ENCODE peak calls at places on chromosomes 5 and 9, in nine cellular contexts. One of them, this sample, is unnamed.

GRCh38 chr9:86368871-86369521 is 14.8 kb upstream of the TUT7 start:
- DNase-seq in AG04450: peak; percentile 45
- DNase-seq in fibroblast of lung: peak; percentile 79
- DNase-seq in neuronal stem cell: no peak
- DNase-seq in HCT116: no peak
- DNase-seq in tibial nerve: no peak
- DNase-seq in Panc1: no peak
- DNase-seq in IMR-90: peak; percentile 83
- DNase-seq in prostate gland: peak; percentile 26
- DNase-seq in this sample: peak; percentile 47

GRCh38 chr5:57002959-57003485 is 51.1 kb upstream of the MIER3 start:
- DNase-seq in AG04450: no peak
- DNase-seq in fibroblast of lung: no peak
- DNase-seq in neuronal stem cell: no peak
- DNase-seq in HCT116: no peak
- DNase-seq in tibial nerve: no peak
- DNase-seq in Panc1: no peak
- DNase-seq in IMR-90: no peak
- DNase-seq in prostate gland: no peak
- DNase-seq in this sample: no peak

GRCh38 chr5:79562351-79563246 is 48.7 kb upstream of the HOMER1 start:
- DNase-seq in AG04450: no peak
- DNase-seq in fibroblast of lung: peak; percentile 53
- DNase-seq in neuronal stem cell: no peak
- DNase-seq in HCT116: no peak
- DNase-seq in tibial nerve: no peak
- DNase-seq in Panc1: no peak
- DNase-seq in IMR-90: peak; percentile 69
- DNase-seq in prostate gland: no peak
- DNase-seq in this sample: peak; percentile 37

GRCh38 chr5:120375248-120375647 is 88.9 kb upstream of the PRR16 start:
- DNase-seq in AG04450: no peak
- DNase-seq in fibroblast of lung: peak; percentile 26
- DNase-seq in neuronal stem cell: no peak
- DNase-seq in HCT116: no peak
- DNase-seq in tibial nerve: no peak
- DNase-seq in Panc1: no peak
- DNase-seq in IMR-90: no peak
- DNase-seq in prostate gland: no peak
- DNase-seq in this sample: no peak

GRCh38 chr5:112467467-112467866 is 48.4 kb upstream of the EPB41L4A start:
- DNase-seq in AG04450: no peak
- DNase-seq in fibroblast of lung: no peak
- DNase-seq in neuronal stem cell: no peak
- DNase-seq in HCT116: no peak
- DNase-seq in tibial nerve: no peak
- DNase-seq in Panc1: no peak
- DNase-seq in IMR-90: no peak
- DNase-seq in prostate gland: no peak
- DNase-seq in this sample: no peak

GRCh38 chr5:96703384-96703910 is 41.3 kb downstream of the CAST start:
- DNase-seq in AG04450: no peak
- DNase-seq in fibroblast of lung: no peak
- DNase-seq in neuronal stem cell: no peak
- DNase-seq in HCT116: no peak
- DNase-seq in tibial nerve: no peak
- DNase-seq in Panc1: no peak
- DNase-seq in IMR-90: no peak
- DNase-seq in prostate gland: peak; percentile 47
- DNase-seq in this sample: no peak

GRCh38 chr9:86128235-86128822 is 29.0 kb upstream of the GOLM1 start:
- DNase-seq in AG04450: no peak
- DNase-seq in fibroblast of lung: no peak
- DNase-seq in neuronal stem cell: no peak
- DNase-seq in HCT116: no peak
- DNase-seq in tibial nerve: no peak
- DNase-seq in Panc1: no peak
- DNase-seq in IMR-90: no peak
- DNase-seq in prostate gland: no peak
- DNase-seq in this sample: no peak

GRCh38 chr5:151523335-151523734 is 67.8 kb downstream of the FAT2 start:
- DNase-seq in AG04450: no peak
- DNase-seq in fibroblast of lung: peak; percentile 12
- DNase-seq in neuronal stem cell: peak; percentile 35
- DNase-seq in HCT116: peak; percentile 39
- DNase-seq in tibial nerve: no peak
- DNase-seq in Panc1: peak; percentile 41
- DNase-seq in IMR-90: peak; percentile 55
- DNase-seq in prostate gland: no peak
- DNase-seq in this sample: peak; percentile 73

GRCh38 chr5:77957931-77958476 is 181.9 kb upstream of the TBCA start:
- DNase-seq in AG04450: no peak
- DNase-seq in fibroblast of lung: no peak
- DNase-seq in neuronal stem cell: peak; percentile 70
- DNase-seq in HCT116: no peak
- DNase-seq in tibial nerve: no peak
- DNase-seq in Panc1: no peak
- DNase-seq in IMR-90: no peak
- DNase-seq in prostate gland: no peak
- DNase-seq in this sample: no peak

GRCh38 chr5:34499001-34499734 is 157.0 kb upstream of the RAI14 start:
- DNase-seq in AG04450: no peak
- DNase-seq in fibroblast of lung: peak; percentile 88
- DNase-seq in neuronal stem cell: no peak
- DNase-seq in HCT116: no peak
- DNase-seq in tibial nerve: no peak
- DNase-seq in Panc1: peak; percentile 66
- DNase-seq in IMR-90: peak; percentile 90
- DNase-seq in prostate gland: no peak
- DNase-seq in this sample: no peak

GRCh38 chr5:16935271-16936149 is 578 bp downstream of the MYO10 start:
- DNase-seq in AG04450: no peak
- DNase-seq in fibroblast of lung: peak; percentile 47
- DNase-seq in neuronal stem cell: no peak
- DNase-seq in HCT116: no peak
- DNase-seq in tibial nerve: peak; percentile 21
- DNase-seq in Panc1: no peak
- DNase-seq in IMR-90: no peak
- DNase-seq in prostate gland: peak; percentile 42
- DNase-seq in this sample: peak; percentile 89

GRCh38 chr5:136061630-136062381 is 33.0 kb downstream of the TGFBI start:
- DNase-seq in AG04450: no peak
- DNase-seq in fibroblast of lung: no peak
- DNase-seq in neuronal stem cell: no peak
- DNase-seq in HCT116: no peak
- DNase-seq in tibial nerve: no peak
- DNase-seq in Panc1: no peak
- DNase-seq in IMR-90: no peak
- DNase-seq in prostate gland: no peak
- DNase-seq in this sample: no peak

DNA sequence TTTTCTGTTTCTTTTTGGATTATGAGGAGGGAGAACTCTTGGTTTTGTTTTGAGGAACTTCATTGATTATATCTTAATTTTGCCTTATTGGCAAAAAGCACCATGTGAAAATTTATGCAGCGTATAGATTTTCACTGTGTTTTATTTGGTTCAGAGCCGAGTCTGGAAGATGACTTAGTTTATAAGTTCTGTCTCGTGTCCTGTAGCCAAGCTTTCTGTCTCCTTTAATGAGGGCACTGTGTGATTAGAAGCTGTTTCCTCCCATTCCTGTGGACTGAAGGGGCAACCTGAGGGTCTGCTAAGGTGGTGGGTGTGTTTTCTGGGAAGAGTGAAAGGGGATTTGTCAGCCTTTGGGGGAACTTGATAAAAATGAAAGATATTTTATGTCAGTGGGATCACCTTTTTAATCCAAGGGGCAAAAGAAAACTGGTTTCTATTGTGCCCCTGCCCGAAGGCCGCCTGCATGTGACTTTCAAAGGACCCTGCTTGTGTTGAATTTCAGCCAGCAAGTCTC is 262.1 kb downstream of the FANCC start:
- DNase-seq in AG04450: no peak
- DNase-seq in fibroblast of lung: no peak
- DNase-seq in neuronal stem cell: no peak
- DNase-seq in HCT116: no peak
- DNase-seq in tibial nerve: no peak
- DNase-seq in Panc1: no peak
- DNase-seq in IMR-90: no peak
- DNase-seq in prostate gland: no peak
- DNase-seq in this sample: no peak
- H3K27ac ChIP-seq in AG04450: peak overlapping the region; percentile 83
- H3K27ac ChIP-seq in fibroblast of lung: peak overlapping the region; percentile 86
- H3K27ac ChIP-seq in neuronal stem cell: no peak overlapping the region
- H3K27ac ChIP-seq in HCT116: no peak overlapping the region
- H3K27ac ChIP-seq in tibial nerve: peak overlapping the region; percentile 39
- H3K27ac ChIP-seq in Panc1: peak overlapping the region; percentile 9
- H3K27ac ChIP-seq in IMR-90: peak overlapping the region; percentile 98
- H3K27ac ChIP-seq in prostate gland: peak overlapping the region; percentile 86
- H3K27ac ChIP-seq in this sample: no peak overlapping the region

GRCh38 chr9:16413509-16414016 is 456.9 kb downstream of the BNC2 start:
- DNase-seq in AG04450: peak; percentile 95
- DNase-seq in fibroblast of lung: peak; percentile 91
- DNase-seq in neuronal stem cell: no peak
- DNase-seq in HCT116: no peak
- DNase-seq in tibial nerve: no peak
- DNase-seq in Panc1: no peak
- DNase-seq in IMR-90: peak; percentile 98
- DNase-seq in prostate gland: no peak
- DNase-seq in this sample: no peak
- H3K27ac ChIP-seq in AG04450: peak overlapping the region; percentile 91
- H3K27ac ChIP-seq in fibroblast of lung: peak overlapping the region; percentile 73
- H3K27ac ChIP-seq in neuronal stem cell: no peak overlapping the region
- H3K27ac ChIP-seq in HCT116: no peak overlapping the region
- H3K27ac ChIP-seq in tibial nerve: no peak overlapping the region
- H3K27ac ChIP-seq in Panc1: no peak overlapping the region
- H3K27ac ChIP-seq in IMR-90: peak overlapping the region; percentile 91
- H3K27ac ChIP-seq in prostate gland: no peak overlapping the region
- H3K27ac ChIP-seq in this sample: no peak overlapping the region

GRCh38 chr9:98795295-98795955 is 930 bp downstream of the ANKS6 start:
- DNase-seq in AG04450: no peak
- DNase-seq in fibroblast of lung: no peak
- DNase-seq in neuronal stem cell: no peak
- DNase-seq in HCT116: no peak
- DNase-seq in tibial nerve: no peak
- DNase-seq in Panc1: no peak
- DNase-seq in IMR-90: no peak
- DNase-seq in prostate gland: no peak
- DNase-seq in this sample: no peak
- H3K27ac ChIP-seq in AG04450: no peak overlapping the region
- H3K27ac ChIP-seq in fibroblast of lung: no peak overlapping the region
- H3K27ac ChIP-seq in neuronal stem cell: no peak overlapping the region
- H3K27ac ChIP-seq in HCT116: peak overlapping the region; percentile 72
- H3K27ac ChIP-seq in tibial nerve: no peak overlapping the region
- H3K27ac ChIP-seq in Panc1: peak overlapping the region; percentile 66
- H3K27ac ChIP-seq in IMR-90: no peak overlapping the region
- H3K27ac ChIP-seq in prostate gland: no peak overlapping the region
- H3K27ac ChIP-seq in this sample: peak overlapping the region; percentile 66

GRCh38 chr9:113514748-113515147 is 51.2 kb downstream of the RGS3 start:
- DNase-seq in AG04450: no peak
- DNase-seq in fibroblast of lung: no peak
- DNase-seq in neuronal stem cell: no peak
- DNase-seq in HCT116: no peak
- DNase-seq in tibial nerve: no peak
- DNase-seq in Panc1: no peak
- DNase-seq in IMR-90: no peak
- DNase-seq in prostate gland: no peak
- DNase-seq in this sample: no peak

GRCh38 chr9:113516840-113517577 is 53.5 kb downstream of the RGS3 start:
- DNase-seq in AG04450: no peak
- DNase-seq in fibroblast of lung: peak; percentile 41
- DNase-seq in neuronal stem cell: no peak
- DNase-seq in HCT116: no peak
- DNase-seq in tibial nerve: no peak
- DNase-seq in Panc1: no peak
- DNase-seq in IMR-90: peak; percentile 39
- DNase-seq in prostate gland: no peak
- DNase-seq in this sample: no peak

GRCh38 chr9:113514061-113514460 is 50.5 kb downstream of the RGS3 start:
- DNase-seq in AG04450: no peak
- DNase-seq in fibroblast of lung: no peak
- DNase-seq in neuronal stem cell: no peak
- DNase-seq in HCT116: no peak
- DNase-seq in tibial nerve: no peak
- DNase-seq in Panc1: no peak
- DNase-seq in IMR-90: no peak
- DNase-seq in prostate gland: no peak
- DNase-seq in this sample: no peak

GRCh38 chr9:113513541-113513940 is 50.0 kb downstream of the RGS3 start:
- DNase-seq in AG04450: no peak
- DNase-seq in fibroblast of lung: no peak
- DNase-seq in neuronal stem cell: no peak
- DNase-seq in HCT116: no peak
- DNase-seq in tibial nerve: no peak
- DNase-seq in Panc1: no peak
- DNase-seq in IMR-90: no peak
- DNase-seq in prostate gland: no peak
- DNase-seq in this sample: no peak

GRCh38 chr9:113515862-113516261 is 52.3 kb downstream of the RGS3 start:
- DNase-seq in AG04450: no peak
- DNase-seq in fibroblast of lung: no peak
- DNase-seq in neuronal stem cell: no peak
- DNase-seq in HCT116: no peak
- DNase-seq in tibial nerve: no peak
- DNase-seq in Panc1: no peak
- DNase-seq in IMR-90: peak; percentile 79
- DNase-seq in prostate gland: no peak
- DNase-seq in this sample: no peak
- H3K27ac ChIP-seq in AG04450: no peak overlapping the region
- H3K27ac ChIP-seq in fibroblast of lung: no peak overlapping the region
- H3K27ac ChIP-seq in neuronal stem cell: no peak overlapping the region
- H3K27ac ChIP-seq in HCT116: no peak overlapping the region
- H3K27ac ChIP-seq in tibial nerve: no peak overlapping the region
- H3K27ac ChIP-seq in Panc1: no peak overlapping the region
- H3K27ac ChIP-seq in IMR-90: peak overlapping the region; percentile 36
- H3K27ac ChIP-seq in prostate gland: no peak overlapping the region
- H3K27ac ChIP-seq in this sample: no peak overlapping the region